ENCODE peak calls at places on chromosomes 12 and 14, in nine cellular contexts. One of them, this sample, is unnamed.
A peak's percentile ranks its signal among the peaks of the same experiment; 100 is the strongest.

GRCh38 chr12:57838594-57839302 is 7.8 kb downstream of the CTDSP2 start:
- DNase-seq in keratinocyte: no peak
- DNase-seq in CD4-positive, alpha-beta memory T cell: no peak
- DNase-seq in adrenal gland: no peak
- DNase-seq in right cardiac atrium: no peak
- DNase-seq in endodermal cell: no peak
- DNase-seq in hepatocyte: no peak
- DNase-seq in body of pancreas: no peak
- DNase-seq in fibroblast of lung: no peak
- DNase-seq in this sample: no peak

GRCh38 chr12:104456950-104457745 is 400 bp downstream of the CHST11 start:
- DNase-seq in keratinocyte: no peak
- DNase-seq in CD4-positive, alpha-beta memory T cell: peak; percentile 41
- DNase-seq in adrenal gland: peak; percentile 74
- DNase-seq in right cardiac atrium: peak; percentile 59
- DNase-seq in endodermal cell: peak; percentile 93
- DNase-seq in hepatocyte: peak; percentile 77
- DNase-seq in body of pancreas: peak; percentile 74
- DNase-seq in fibroblast of lung: peak; percentile 76
- DNase-seq in this sample: peak; percentile 63

GRCh38 chr12:5479761-5480160 is 47.9 kb downstream of the NTF3 start:
- DNase-seq in keratinocyte: no peak
- DNase-seq in CD4-positive, alpha-beta memory T cell: no peak
- DNase-seq in adrenal gland: no peak
- DNase-seq in right cardiac atrium: no peak
- DNase-seq in endodermal cell: peak; percentile 64
- DNase-seq in hepatocyte: no peak
- DNase-seq in body of pancreas: no peak
- DNase-seq in fibroblast of lung: no peak
- DNase-seq in this sample: no peak

GRCh38 chr12:50672158-50672557 is 91.7 kb upstream of the ATF1 start:
- DNase-seq in keratinocyte: no peak
- DNase-seq in CD4-positive, alpha-beta memory T cell: no peak
- DNase-seq in adrenal gland: no peak
- DNase-seq in right cardiac atrium: no peak
- DNase-seq in endodermal cell: no peak
- DNase-seq in hepatocyte: no peak
- DNase-seq in body of pancreas: no peak
- DNase-seq in fibroblast of lung: no peak
- DNase-seq in this sample: no peak

GRCh38 chr12:11753826-11754225 is 104.4 kb downstream of the ETV6 start:
- DNase-seq in keratinocyte: no peak
- DNase-seq in CD4-positive, alpha-beta memory T cell: no peak
- DNase-seq in adrenal gland: no peak
- DNase-seq in right cardiac atrium: no peak
- DNase-seq in endodermal cell: no peak
- DNase-seq in hepatocyte: no peak
- DNase-seq in body of pancreas: no peak
- DNase-seq in fibroblast of lung: no peak
- DNase-seq in this sample: no peak

GRCh38 chr12:76591461-76591860 is 31.9 kb upstream of the OSBPL8 start:
- DNase-seq in keratinocyte: no peak
- DNase-seq in CD4-positive, alpha-beta memory T cell: no peak
- DNase-seq in adrenal gland: no peak
- DNase-seq in right cardiac atrium: no peak
- DNase-seq in endodermal cell: no peak
- DNase-seq in hepatocyte: no peak
- DNase-seq in body of pancreas: no peak
- DNase-seq in fibroblast of lung: no peak
- DNase-seq in this sample: no peak

GRCh38 chr12:32533971-32534590 is 134.7 kb downstream of the FGD4 start:
- DNase-seq in keratinocyte: no peak
- DNase-seq in CD4-positive, alpha-beta memory T cell: no peak
- DNase-seq in adrenal gland: peak; percentile 76
- DNase-seq in right cardiac atrium: peak; percentile 44
- DNase-seq in endodermal cell: no peak
- DNase-seq in hepatocyte: peak; percentile 84
- DNase-seq in body of pancreas: peak; percentile 78
- DNase-seq in fibroblast of lung: peak; percentile 99
- DNase-seq in this sample: no peak

GRCh38 chr14:88198441-88198840 is 124.6 kb downstream of the KCNK10 start:
- DNase-seq in keratinocyte: no peak
- DNase-seq in CD4-positive, alpha-beta memory T cell: no peak
- DNase-seq in adrenal gland: no peak
- DNase-seq in right cardiac atrium: no peak
- DNase-seq in endodermal cell: no peak
- DNase-seq in hepatocyte: no peak
- DNase-seq in body of pancreas: no peak
- DNase-seq in fibroblast of lung: no peak
- DNase-seq in this sample: no peak

GRCh38 chr12:4215862-4216541 is 57.6 kb upstream of the CCND2 start:
- DNase-seq in keratinocyte: peak; percentile 42
- DNase-seq in CD4-positive, alpha-beta memory T cell: no peak
- DNase-seq in adrenal gland: no peak
- DNase-seq in right cardiac atrium: no peak
- DNase-seq in endodermal cell: no peak
- DNase-seq in hepatocyte: no peak
- DNase-seq in body of pancreas: no peak
- DNase-seq in fibroblast of lung: no peak
- DNase-seq in this sample: no peak
- H3K4me3 ChIP-seq in keratinocyte: no peak overlapping the region
- H3K4me3 ChIP-seq in CD4-positive, alpha-beta memory T cell: no peak overlapping the region
- H3K4me3 ChIP-seq in adrenal gland: no peak overlapping the region
- H3K4me3 ChIP-seq in right cardiac atrium: no peak overlapping the region
- H3K4me3 ChIP-seq in endodermal cell: no peak overlapping the region
- H3K4me3 ChIP-seq in hepatocyte: no peak overlapping the region
- H3K4me3 ChIP-seq in body of pancreas: no peak overlapping the region
- H3K4me3 ChIP-seq in fibroblast of lung: no peak overlapping the region
- H3K4me3 ChIP-seq in this sample: no peak overlapping the region

DNA sequence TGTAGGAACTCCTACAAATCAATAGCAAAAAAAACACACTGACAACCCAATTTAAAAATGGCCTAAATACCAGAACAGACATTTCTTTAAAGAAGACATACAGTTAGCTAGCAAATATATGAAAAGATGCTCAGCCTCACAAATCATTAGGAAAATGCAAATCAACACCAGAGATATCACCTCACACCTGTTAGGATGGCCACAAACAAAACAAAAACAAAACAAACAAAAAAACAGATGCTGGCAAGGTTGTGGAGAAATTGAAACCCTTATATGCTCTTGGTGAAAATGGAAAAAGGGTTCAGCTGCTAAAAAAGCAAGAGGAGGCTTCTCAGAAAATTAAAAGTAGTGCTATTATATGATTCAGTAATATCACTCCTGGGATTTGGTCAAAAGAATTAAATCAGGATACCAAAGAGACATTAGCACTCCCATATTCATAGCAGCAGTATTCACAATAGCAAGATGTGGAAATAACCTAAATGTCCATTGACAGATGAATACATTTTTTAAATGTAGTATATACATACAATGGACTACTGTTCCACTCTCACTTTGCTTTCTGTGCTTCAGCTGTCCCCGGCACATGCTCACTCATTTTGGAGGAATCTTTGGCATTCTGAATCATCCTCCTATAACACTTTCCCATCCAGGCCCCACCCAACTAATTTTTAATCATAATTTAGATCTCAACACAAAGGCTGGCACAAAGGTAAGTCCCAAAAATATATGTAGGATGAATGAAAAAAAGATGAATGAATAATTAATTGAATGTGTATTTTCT is 99.1 kb downstream of the SYT1 start:
- DNase-seq in keratinocyte: no peak
- DNase-seq in CD4-positive, alpha-beta memory T cell: no peak
- DNase-seq in adrenal gland: no peak
- DNase-seq in right cardiac atrium: no peak
- DNase-seq in endodermal cell: no peak
- DNase-seq in hepatocyte: no peak
- DNase-seq in body of pancreas: no peak
- DNase-seq in fibroblast of lung: peak; percentile 38
- DNase-seq in this sample: no peak
- H3K27ac ChIP-seq in keratinocyte: peak overlapping the region; percentile 49
- H3K27ac ChIP-seq in CD4-positive, alpha-beta memory T cell: no peak overlapping the region
- H3K27ac ChIP-seq in adrenal gland: no peak overlapping the region
- H3K27ac ChIP-seq in right cardiac atrium: no peak overlapping the region
- H3K27ac ChIP-seq in endodermal cell: no peak overlapping the region
- H3K27ac ChIP-seq in hepatocyte: no peak overlapping the region
- H3K27ac ChIP-seq in body of pancreas: no peak overlapping the region
- H3K27ac ChIP-seq in fibroblast of lung: no peak overlapping the region
- H3K27ac ChIP-seq in this sample: no peak overlapping the region

DNA sequence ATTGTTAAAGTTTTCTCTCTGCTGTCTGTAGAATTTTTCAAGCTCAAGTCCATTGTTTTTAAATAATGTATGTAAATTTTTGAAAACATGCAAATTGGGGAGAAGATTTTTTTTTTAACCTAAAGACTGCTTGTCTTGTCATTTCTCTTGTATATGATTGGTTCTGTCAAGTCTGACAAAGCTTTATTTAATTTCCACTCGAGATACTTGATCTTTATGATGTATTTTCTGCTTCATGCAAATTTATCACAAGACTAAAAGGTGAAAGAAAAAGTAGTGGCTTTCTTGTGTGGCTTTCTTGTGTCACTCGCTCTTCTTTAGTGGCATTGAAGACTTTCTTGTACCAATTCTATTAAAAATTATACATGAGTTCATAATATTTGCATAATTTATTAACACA is 307.1 kb downstream of the EGLN3 start:
- DNase-seq in keratinocyte: no peak
- DNase-seq in CD4-positive, alpha-beta memory T cell: no peak
- DNase-seq in adrenal gland: no peak
- DNase-seq in right cardiac atrium: no peak
- DNase-seq in endodermal cell: no peak
- DNase-seq in hepatocyte: no peak
- DNase-seq in body of pancreas: no peak
- DNase-seq in fibroblast of lung: no peak
- DNase-seq in this sample: no peak
- H3K4me3 ChIP-seq in keratinocyte: no peak overlapping the region
- H3K4me3 ChIP-seq in CD4-positive, alpha-beta memory T cell: no peak overlapping the region
- H3K4me3 ChIP-seq in adrenal gland: no peak overlapping the region
- H3K4me3 ChIP-seq in right cardiac atrium: no peak overlapping the region
- H3K4me3 ChIP-seq in endodermal cell: no peak overlapping the region
- H3K4me3 ChIP-seq in hepatocyte: no peak overlapping the region
- H3K4me3 ChIP-seq in body of pancreas: no peak overlapping the region
- H3K4me3 ChIP-seq in fibroblast of lung: no peak overlapping the region
- H3K4me3 ChIP-seq in this sample: no peak overlapping the region

GRCh38 chr14:103141117-103141796 is 18.0 kb downstream of the TNFAIP2 start:
- DNase-seq in keratinocyte: no peak
- DNase-seq in CD4-positive, alpha-beta memory T cell: no peak
- DNase-seq in adrenal gland: peak; percentile 62
- DNase-seq in right cardiac atrium: peak; percentile 28
- DNase-seq in endodermal cell: peak; percentile 94
- DNase-seq in hepatocyte: peak; percentile 46
- DNase-seq in body of pancreas: peak; percentile 73
- DNase-seq in fibroblast of lung: peak; percentile 61
- DNase-seq in this sample: peak; percentile 62

GRCh38 chr14:103144085-103144484 is 20.8 kb downstream of the TNFAIP2 start:
- DNase-seq in keratinocyte: no peak
- DNase-seq in CD4-positive, alpha-beta memory T cell: no peak
- DNase-seq in adrenal gland: no peak
- DNase-seq in right cardiac atrium: no peak
- DNase-seq in endodermal cell: no peak
- DNase-seq in hepatocyte: peak; percentile 53
- DNase-seq in body of pancreas: no peak
- DNase-seq in fibroblast of lung: peak; percentile 50
- DNase-seq in this sample: no peak

GRCh38 chr14:103142031-103142430 is 18.8 kb downstream of the TNFAIP2 start:
- DNase-seq in keratinocyte: no peak
- DNase-seq in CD4-positive, alpha-beta memory T cell: no peak
- DNase-seq in adrenal gland: no peak
- DNase-seq in right cardiac atrium: no peak
- DNase-seq in endodermal cell: no peak
- DNase-seq in hepatocyte: no peak
- DNase-seq in body of pancreas: no peak
- DNase-seq in fibroblast of lung: no peak
- DNase-seq in this sample: no peak

GRCh38 chr14:103143535-103143934 is 20.3 kb downstream of the TNFAIP2 start:
- DNase-seq in keratinocyte: no peak
- DNase-seq in CD4-positive, alpha-beta memory T cell: no peak
- DNase-seq in adrenal gland: no peak
- DNase-seq in right cardiac atrium: no peak
- DNase-seq in endodermal cell: no peak
- DNase-seq in hepatocyte: no peak
- DNase-seq in body of pancreas: no peak
- DNase-seq in fibroblast of lung: peak; percentile 60
- DNase-seq in this sample: no peak

GRCh38 chr14:103142903-103143302 is 19.6 kb downstream of the TNFAIP2 start:
- DNase-seq in keratinocyte: no peak
- DNase-seq in CD4-positive, alpha-beta memory T cell: no peak
- DNase-seq in adrenal gland: no peak
- DNase-seq in right cardiac atrium: no peak
- DNase-seq in endodermal cell: no peak
- DNase-seq in hepatocyte: no peak
- DNase-seq in body of pancreas: no peak
- DNase-seq in fibroblast of lung: no peak
- DNase-seq in this sample: no peak
- H3K27ac ChIP-seq in keratinocyte: no peak overlapping the region
- H3K27ac ChIP-seq in CD4-positive, alpha-beta memory T cell: no peak overlapping the region
- H3K27ac ChIP-seq in adrenal gland: no peak overlapping the region
- H3K27ac ChIP-seq in right cardiac atrium: no peak overlapping the region
- H3K27ac ChIP-seq in endodermal cell: no peak overlapping the region
- H3K27ac ChIP-seq in hepatocyte: no peak overlapping the region
- H3K27ac ChIP-seq in body of pancreas: no peak overlapping the region
- H3K27ac ChIP-seq in fibroblast of lung: no peak overlapping the region
- H3K27ac ChIP-seq in this sample: no peak overlapping the region

GRCh38 chr14:95464103-95464502 is 52.3 kb downstream of the SYNE3 start:
- DNase-seq in keratinocyte: no peak
- DNase-seq in CD4-positive, alpha-beta memory T cell: no peak
- DNase-seq in adrenal gland: no peak
- DNase-seq in right cardiac atrium: no peak
- DNase-seq in endodermal cell: no peak
- DNase-seq in hepatocyte: no peak
- DNase-seq in body of pancreas: no peak
- DNase-seq in fibroblast of lung: no peak
- DNase-seq in this sample: no peak
- H3K4me3 ChIP-seq in keratinocyte: no peak overlapping the region
- H3K4me3 ChIP-seq in CD4-positive, alpha-beta memory T cell: peak overlapping the region; percentile 30
- H3K4me3 ChIP-seq in adrenal gland: no peak overlapping the region
- H3K4me3 ChIP-seq in right cardiac atrium: no peak overlapping the region
- H3K4me3 ChIP-seq in endodermal cell: no peak overlapping the region
- H3K4me3 ChIP-seq in hepatocyte: no peak overlapping the region
- H3K4me3 ChIP-seq in body of pancreas: no peak overlapping the region
- H3K4me3 ChIP-seq in fibroblast of lung: no peak overlapping the region
- H3K4me3 ChIP-seq in this sample: no peak overlapping the region

DNA sequence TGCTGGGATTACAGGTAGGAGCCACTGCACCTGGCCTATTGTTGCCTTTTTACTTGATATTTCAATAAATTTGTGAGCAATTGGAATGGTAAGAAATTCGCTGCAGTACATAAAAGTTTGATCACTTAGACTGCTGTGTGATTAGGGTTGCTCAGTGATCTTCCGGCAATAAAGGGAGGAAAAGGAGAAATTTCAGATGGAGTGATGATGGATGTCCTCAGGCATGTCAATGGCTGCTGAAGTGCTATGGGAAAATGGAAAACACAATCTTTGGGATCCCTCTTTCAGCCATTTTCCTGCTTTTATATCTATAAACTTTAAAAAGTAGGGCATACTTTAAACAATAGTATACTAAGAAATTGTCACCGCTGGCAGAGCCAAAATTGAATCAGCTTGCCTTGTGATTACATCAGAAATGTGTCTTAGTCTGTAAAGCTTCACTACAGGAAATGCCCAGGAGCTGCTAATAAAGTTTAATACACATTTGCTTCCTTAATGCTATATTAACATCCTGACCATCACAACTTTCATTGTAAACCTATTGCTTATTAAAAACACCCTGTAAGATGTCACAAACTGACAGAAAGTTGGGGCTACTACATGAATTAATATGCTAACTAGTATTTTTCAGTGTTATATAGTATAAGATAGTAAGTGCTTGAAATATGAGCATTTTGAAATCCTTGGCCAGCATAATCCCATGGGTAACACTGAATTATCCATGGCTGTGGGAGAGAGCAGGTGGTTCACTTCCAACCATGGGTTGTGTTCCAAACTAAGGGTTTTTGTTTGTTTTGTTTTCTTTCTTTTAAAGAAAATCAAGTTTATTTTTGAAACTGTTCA is 13.8 kb upstream of the FBXL14 start:
- DNase-seq in keratinocyte: no peak
- DNase-seq in CD4-positive, alpha-beta memory T cell: no peak
- DNase-seq in adrenal gland: no peak
- DNase-seq in right cardiac atrium: no peak
- DNase-seq in endodermal cell: no peak
- DNase-seq in hepatocyte: no peak
- DNase-seq in body of pancreas: no peak
- DNase-seq in fibroblast of lung: peak; percentile 69
- DNase-seq in this sample: no peak
- H3K27ac ChIP-seq in keratinocyte: no peak overlapping the region
- H3K27ac ChIP-seq in CD4-positive, alpha-beta memory T cell: no peak overlapping the region
- H3K27ac ChIP-seq in adrenal gland: no peak overlapping the region
- H3K27ac ChIP-seq in right cardiac atrium: no peak overlapping the region
- H3K27ac ChIP-seq in endodermal cell: no peak overlapping the region
- H3K27ac ChIP-seq in hepatocyte: no peak overlapping the region
- H3K27ac ChIP-seq in body of pancreas: peak overlapping the region; percentile 65
- H3K27ac ChIP-seq in fibroblast of lung: no peak overlapping the region
- H3K27ac ChIP-seq in this sample: peak overlapping the region; percentile 7

This sample was measured in lower lobe of right lung.